ENCODE peak calls at places on chromosomes 1 and 21, in ten cellular contexts. Q is CD8-positive, alpha-beta memory T cell; U is aorta; X is adipocyte; Z is breast epithelium; L is fibroblast of lung; C is upper lobe of right lung; W is suprapubic skin; I is esophagus squamous epithelium; R is stomach. H is an unnamed sample.

GRCh38 chr1:155208406-155208655 is 164 bp upstream of the MTX1 start:
- DNase-seq in Q (no peak), U (no peak), X (no peak), Z (no peak), L (no peak), C (no peak), W (no peak), I (no peak), R (no peak), H (no peak)

GRCh38 chr1:99559166-99559565 is 86.7 kb upstream of the PALMD start:
- DNase-seq in Q (no peak), U (no peak), X (no peak), Z (no peak), L (no peak), C (no peak), W (no peak), I (no peak), R (no peak), H (no peak)

GRCh38 chr1:166152977-166153376 is 13.8 kb downstream of the FAM78B start:
- DNase-seq in Q (no peak), U (no peak), X (no peak), Z (no peak), L (no peak), C (no peak), W (no peak), I (no peak), R (no peak), H (no peak)

GRCh38 chr1:73491641-73492040 is 706.3 kb downstream of the LRRIQ3 start:
- DNase-seq in Q (no peak), U (no peak), X (no peak), Z (no peak), L (no peak), C (peak; percentile 42), W (no peak), I (no peak), R (no peak), H (no peak)

GRCh38 chr1:233916706-233917105 is 12.2 kb downstream of the SLC35F3 start:
- DNase-seq in Q (no peak), U (no peak), X (no peak), Z (no peak), L (no peak), C (no peak), W (no peak), I (no peak), R (no peak), H (no peak)

GRCh38 chr1:1160281-1160930 is 13.3 kb upstream of the TTLL10 start:
- DNase-seq in Q (no peak), U (no peak), X (no peak), Z (no peak), L (no peak), C (no peak), W (no peak), I (no peak), R (no peak), H (no peak)

GRCh38 chr1:53377438-53377841 is 49.6 kb upstream of the LRP8 start:
- DNase-seq in Q (no peak), U (peak; percentile 25), X (no peak), Z (peak; percentile 31), L (no peak), C (peak; percentile 61), W (peak; percentile 57), I (no peak), R (peak; percentile 17), H (no peak)

GRCh38 chr1:183289104-183289503 is 103.0 kb downstream of the LAMC2 start:
- DNase-seq in Q (no peak), U (no peak), X (no peak), Z (no peak), L (no peak), C (no peak), W (no peak), I (no peak), R (no peak), H (no peak)

GRCh38 chr1:204565617-204566582 is 49.7 kb downstream of the MDM4 start:
- DNase-seq in Q (peak; percentile 19), U (no peak), X (peak; percentile 84), Z (peak; percentile 39), L (peak; percentile 78), C (no peak), W (no peak), I (no peak), R (peak; percentile 36), H (peak; percentile 75)

GRCh38 chr21:44965251-44966022 is 25.6 kb downstream of the SLX9 start:
- DNase-seq in Q (no peak), U (no peak), X (peak; percentile 26), Z (no peak), L (peak; percentile 30), C (no peak), W (no peak), I (no peak), R (no peak), H (no peak)

GRCh38 chr21:43719748-43720538 is 1.0 kb downstream of the PDXK start:
- DNase-seq in Q (no peak), U (peak; percentile 74), X (peak; percentile 64), Z (no peak), L (no peak), C (peak; percentile 79), W (no peak), I (no peak), R (peak; percentile 39), H (no peak)

GRCh38 chr1:50975436-50975835 is 5.4 kb downstream of the CDKN2C start:
- DNase-seq in Q (no peak), U (no peak), X (peak; percentile 19), Z (no peak), L (no peak), C (no peak), W (no peak), I (no peak), R (no peak), H (no peak)

GRCh38 chr1:89687254-89687653 is 54.3 kb downstream of the LRRC8C start:
- DNase-seq in Q (no peak), U (no peak), X (peak; percentile 23), Z (no peak), L (no peak), C (no peak), W (no peak), I (no peak), R (no peak), H (no peak)

GRCh38 chr1:55015123-55015522 is 16.4 kb downstream of the BSND start:
- DNase-seq in Q (no peak), U (peak; percentile 39), X (peak; percentile 23), Z (peak; percentile 88), L (no peak), C (no peak), W (no peak), I (no peak), R (no peak), H (no peak)

GRCh38 chr1:74933500-74933899 is 200.5 kb downstream of the TYW3 start:
- DNase-seq in Q (no peak), U (no peak), X (peak; percentile 2), Z (no peak), L (no peak), C (no peak), W (no peak), I (no peak), R (no peak), H (no peak)

GRCh38 chr1:147167361-147167760 is 4.9 kb downstream of the PRKAB2 start:
- DNase-seq in Q (no peak), U (no peak), X (peak; percentile 96), Z (no peak), L (peak; percentile 93), C (no peak), W (no peak), I (no peak), R (no peak), H (no peak)

GRCh38 chr1:62689524-62689923 is 1.3 kb upstream of the DOCK7 start:
- DNase-seq in Q (no peak), U (no peak), X (peak; percentile 74), Z (no peak), L (peak; percentile 82), C (no peak), W (no peak), I (no peak), R (no peak), H (peak; percentile 76)

DNA sequence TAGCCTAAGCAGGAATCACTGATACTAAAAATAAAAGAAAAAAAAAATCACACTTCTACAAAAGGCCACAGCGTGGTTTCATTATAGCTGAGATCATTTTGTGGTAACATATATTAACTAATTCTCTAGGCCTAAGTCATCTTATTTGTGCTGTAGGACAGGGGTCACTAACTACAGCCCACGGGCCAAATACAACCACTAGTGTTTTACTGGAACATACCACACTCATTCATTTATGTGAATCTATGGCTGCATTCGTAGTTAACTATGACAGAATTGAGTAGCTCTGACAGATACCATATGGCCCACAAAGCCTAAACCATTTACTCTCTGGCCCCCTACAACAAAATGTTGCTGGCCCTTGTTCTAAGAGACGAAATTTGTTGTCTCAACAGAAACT is 224.4 kb downstream of the VAV3 start:
- DNase-seq in Q (no peak), U (no peak), X (peak; percentile 58), Z (no peak), L (peak; percentile 78), C (no peak), W (no peak), I (no peak), R (no peak), H (no peak)
- H3K4me1 ChIP-seq in Q (no peaks in the 10 kb centered on the region), U (no peaks in the 10 kb centered on the region), X (no peaks in the 10 kb centered on the region), Z (no peaks in the 10 kb centered on the region), L (no peaks in the 10 kb centered on the region), C (peaks cover 4% of the 10 kb centered on the region), W (peaks cover 3% of the 10 kb centered on the region), I (peaks cover 16% of the 10 kb centered on the region), R (no peaks in the 10 kb centered on the region), H (no peaks in the 10 kb centered on the region)

GRCh38 chr1:23343246-23344110 is 606 bp downstream of the HNRNPR start:
- DNase-seq in Q (no peak), U (no peak), X (peak; percentile 76), Z (peak; percentile 53), L (peak; percentile 47), C (no peak), W (no peak), I (no peak), R (peak; percentile 29), H (peak; percentile 53)
- H3K4me1 ChIP-seq in Q (peaks cover 43% of the 10 kb centered on the region), U (no peaks in the 10 kb centered on the region), X (peaks cover 40% of the 10 kb centered on the region), Z (no peaks in the 10 kb centered on the region), L (peaks cover 7% of the 10 kb centered on the region), C (peaks cover 44% of the 10 kb centered on the region), W (peaks cover 53% of the 10 kb centered on the region), I (peaks cover 6% of the 10 kb centered on the region), R (peaks cover 45% of the 10 kb centered on the region), H (peaks cover 27% of the 10 kb centered on the region)

DNA sequence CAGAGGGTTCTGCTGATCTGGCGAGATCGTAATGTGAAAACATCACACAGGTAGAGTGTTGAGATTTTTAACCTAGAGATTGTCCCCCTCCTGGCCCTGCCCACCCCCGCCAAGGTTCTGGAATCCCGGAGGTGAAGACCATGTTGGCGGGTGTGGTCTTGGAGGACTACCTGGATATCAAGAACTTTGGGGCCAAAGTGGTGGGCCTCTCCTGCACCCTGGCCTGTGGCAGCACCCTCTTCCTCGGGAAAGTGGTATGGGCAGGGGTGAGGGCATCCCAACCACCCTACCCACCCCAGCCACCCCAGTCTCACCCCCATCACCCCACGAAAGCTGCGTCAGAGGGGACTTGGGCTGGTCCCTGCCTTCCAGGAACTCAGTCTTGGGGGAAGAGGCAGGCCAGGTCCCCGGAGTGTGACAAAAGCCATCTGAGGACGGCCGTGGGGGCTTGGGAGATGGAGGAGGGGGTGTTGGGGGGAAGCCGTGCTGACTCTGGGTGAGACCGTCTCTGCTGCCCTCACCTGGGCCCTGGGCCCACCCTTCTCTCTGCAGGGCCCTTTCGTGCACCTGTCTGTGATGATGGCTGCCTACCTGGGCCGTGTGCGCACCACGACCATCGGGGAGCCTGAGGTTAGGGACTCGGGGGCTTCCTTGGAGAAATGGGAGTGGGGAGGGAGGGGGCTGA is 4.4 kb downstream of the CLCNKB start:
- DNase-seq in Q (no peak), U (no peak), X (no peak), Z (no peak), L (no peak), C (no peak), W (no peak), I (no peak), R (no peak), H (no peak)
- H3K4me1 ChIP-seq in Q (no peaks in the 10 kb centered on the region), U (no peaks in the 10 kb centered on the region), X (no peaks in the 10 kb centered on the region), Z (no peaks in the 10 kb centered on the region), L (no peaks in the 10 kb centered on the region), C (peaks cover 6% of the 10 kb centered on the region), W (peaks cover 12% of the 10 kb centered on the region), I (peaks cover 6% of the 10 kb centered on the region), R (peaks cover 7% of the 10 kb centered on the region), H (no peaks in the 10 kb centered on the region)

GRCh38 chr1:15620890-15621682 is 3.8 kb downstream of the DDI2 start:
- DNase-seq in Q (no peak), U (no peak), X (no peak), Z (no peak), L (no peak), C (no peak), W (no peak), I (no peak), R (no peak), H (no peak)
- H3K4me1 ChIP-seq in Q (peaks cover 62% of the 10 kb centered on the region), U (no peaks in the 10 kb centered on the region), X (peaks cover 51% of the 10 kb centered on the region), Z (peaks cover 3% of the 10 kb centered on the region), L (peaks cover 14% of the 10 kb centered on the region), C (peaks cover 81% of the 10 kb centered on the region), W (peaks cover 59% of the 10 kb centered on the region), I (peaks cover 27% of the 10 kb centered on the region), R (peaks cover 46% of the 10 kb centered on the region), H (peaks cover 27% of the 10 kb centered on the region)